ENCODE peak calls at places on chromosomes 1 and 21, in four cellular contexts. C is neuronal stem cell, A is cardiac muscle cell, X is aorta. G is an unnamed sample. For H3K4me1 and H3K36me3, the result is how much of the 10 kb centered on the place peaks cover.

GRCh38 chr1:196090226-196090625 is 518.0 kb downstream of the KCNT2 start:
- DNase-seq in X (no peak), C (no peak), A (no peak), G (no peak)

GRCh38 chr1:108816049-108816882 is 40.6 kb downstream of the AKNAD1 start:
- DNase-seq in C (peak), A (peak), X (peak), G (peak)

GRCh38 chr1:235657269-235657668 is 7.7 kb upstream of the GNG4 start:
- DNase-seq in A (no peak), C (no peak), X (no peak), G (no peak)

GRCh38 chr1:39738622-39739366 is at the start of gene PPIE:
- DNase-seq in X (peak), A (peak), C (peak), G (peak)

GRCh38 chr1:214228976-214229375 is 52.0 kb upstream of the SMYD2 start:
- DNase-seq in X (no peak), C (no peak), A (no peak), G (peak)

GRCh38 chr1:26324550-26324949 is 6.8 kb downstream of the CD52 start:
- DNase-seq in A (no peak), X (no peak), C (no peak), G (no peak)

GRCh38 chr1:231748744-231749143 is 122.2 kb downstream of the DISC1 start:
- DNase-seq in X (no peak), C (no peak), A (peak), G (no peak)

GRCh38 chr1:153532769-153533599 is 2.8 kb downstream of the S100A6 start:
- DNase-seq in X (peak), C (peak), A (peak), G (peak)

GRCh38 chr21:17777321-17777720 is 41.8 kb downstream of the C21orf91 start:
- DNase-seq in X (no peak), A (no peak), C (no peak), G (no peak)

GRCh38 chr1:99648107-99648506 is 2.2 kb downstream of the PALMD start:
- DNase-seq in C (no peak), A (no peak), X (no peak), G (peak)

GRCh38 chr1:75522389-75522788 is 88.5 kb downstream of the SLC44A5 start:
- DNase-seq in X (no peak), C (no peak), A (peak), G (no peak)

GRCh38 chr1:172554915-172555314 is 22.0 kb downstream of the SUCO start:
- DNase-seq in A (no peak), C (no peak), X (no peak), G (no peak)

GRCh38 chr1:195804547-195804946 is 803.7 kb downstream of the KCNT2 start:
- DNase-seq in X (no peak), C (no peak), A (no peak), G (no peak)

GRCh38 chr1:60848583-60849188 is 233.7 kb upstream of the NFIA start:
- DNase-seq in C (peak), X (no peak), A (peak), G (no peak)

GRCh38 chr1:6612641-6613360 is 730 bp upstream of the PHF13 start:
- DNase-seq in X (peak), C (no peak), A (peak), G (peak)

GRCh38 chr1:150280138-150280707 is 2.1 kb upstream of the CIART start:
- DNase-seq in X (no peak), C (no peak), A (no peak), G (no peak)

GRCh38 chr1:154403983-154404382 is 1.2 kb upstream of the IL6R start:
- DNase-seq in A (no peak), C (no peak), X (no peak), G (no peak)

GRCh38 chr1:222370911-222371717 is 176.8 kb downstream of the HHIPL2 start:
- DNase-seq in A (peak), C (no peak), X (no peak), G (no peak)

GRCh38 chr1:224736619-224737352 is 120.7 kb downstream of the CNIH3 start:
- DNase-seq in X (no peak), A (peak), C (no peak), G (peak)

GRCh38 chr1:100306735-100307313 is 40.8 kb downstream of the RTCA start:
- DNase-seq in C (no peak), A (no peak), X (no peak), G (no peak)

GRCh38 chr21:44836666-44837471 is 19.0 kb upstream of the SUMO3 start:
- DNase-seq in A (peak), C (no peak), X (no peak), G (no peak)

GRCh38 chr1:21318057-21318713 is 27.9 kb upstream of the ECE1 start:
- DNase-seq in X (no peak), A (no peak), C (no peak), G (no peak)

GRCh38 chr1:33050221-33051076 is 13.8 kb upstream of the AK2 start:
- DNase-seq in A (peak), X (no peak), C (no peak), G (no peak)

DNA sequence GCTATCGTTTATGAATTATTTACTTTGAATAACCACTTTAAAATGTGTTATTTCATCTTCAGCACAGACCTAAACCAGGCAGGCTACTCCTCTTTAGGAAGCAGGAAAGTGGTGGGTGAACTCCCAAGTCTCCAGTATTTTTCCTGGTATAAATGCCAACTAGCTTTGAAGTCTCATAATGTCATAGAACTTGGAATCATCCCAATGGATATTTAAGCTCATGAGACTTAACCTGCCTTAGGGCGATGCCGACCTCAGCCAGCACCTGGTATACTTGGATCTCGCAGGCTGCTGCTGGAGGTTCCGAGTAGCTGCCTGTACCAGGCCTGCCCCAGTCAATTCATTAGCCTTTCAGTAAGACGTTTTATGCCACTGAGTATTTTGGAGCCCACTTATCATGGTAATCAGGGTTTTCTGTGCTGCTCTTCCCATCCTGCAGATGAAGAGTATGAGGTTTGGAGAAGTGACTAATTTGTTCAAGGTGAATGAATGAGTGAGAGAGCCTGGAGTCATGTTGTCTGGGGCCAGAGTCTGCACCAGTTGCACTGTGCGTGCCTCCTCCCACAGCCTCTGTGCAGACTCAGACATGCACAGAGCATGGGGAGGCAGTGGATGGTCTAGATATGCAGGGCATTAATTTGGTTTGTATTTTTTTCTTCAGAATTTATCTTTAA is 34.9 kb downstream of the VANGL1 start:
- DNase-seq in X (no peak), C (peak), A (no peak), G (no peak)
- H3K4me1 ChIP-seq in X (under half), C (under half), A (under half), G (under half)

GRCh38 chr1:93692451-93692861 is 10.8 kb upstream of the BCAR3 start:
- DNase-seq in X (no peak), A (no peak), C (no peak), G (no peak)

GRCh38 chr1:93692983-93693591 is 11.4 kb upstream of the BCAR3 start:
- DNase-seq in A (peak), X (peak), C (no peak), G (no peak)

GRCh38 chr1:93690921-93691789 is 9.5 kb upstream of the BCAR3 start:
- DNase-seq in C (no peak), A (no peak), X (peak), G (no peak)

GRCh38 chr1:93690341-93690740 is 8.7 kb upstream of the BCAR3 start:
- DNase-seq in A (no peak), X (no peak), C (no peak), G (no peak)

GRCh38 chr1:93692001-93692400 is 10.4 kb upstream of the BCAR3 start:
- DNase-seq in C (no peak), A (no peak), X (no peak), G (no peak)
- H3K36me3 ChIP-seq in C (under half), A (under half), X (under half), G (under half)

DNA sequence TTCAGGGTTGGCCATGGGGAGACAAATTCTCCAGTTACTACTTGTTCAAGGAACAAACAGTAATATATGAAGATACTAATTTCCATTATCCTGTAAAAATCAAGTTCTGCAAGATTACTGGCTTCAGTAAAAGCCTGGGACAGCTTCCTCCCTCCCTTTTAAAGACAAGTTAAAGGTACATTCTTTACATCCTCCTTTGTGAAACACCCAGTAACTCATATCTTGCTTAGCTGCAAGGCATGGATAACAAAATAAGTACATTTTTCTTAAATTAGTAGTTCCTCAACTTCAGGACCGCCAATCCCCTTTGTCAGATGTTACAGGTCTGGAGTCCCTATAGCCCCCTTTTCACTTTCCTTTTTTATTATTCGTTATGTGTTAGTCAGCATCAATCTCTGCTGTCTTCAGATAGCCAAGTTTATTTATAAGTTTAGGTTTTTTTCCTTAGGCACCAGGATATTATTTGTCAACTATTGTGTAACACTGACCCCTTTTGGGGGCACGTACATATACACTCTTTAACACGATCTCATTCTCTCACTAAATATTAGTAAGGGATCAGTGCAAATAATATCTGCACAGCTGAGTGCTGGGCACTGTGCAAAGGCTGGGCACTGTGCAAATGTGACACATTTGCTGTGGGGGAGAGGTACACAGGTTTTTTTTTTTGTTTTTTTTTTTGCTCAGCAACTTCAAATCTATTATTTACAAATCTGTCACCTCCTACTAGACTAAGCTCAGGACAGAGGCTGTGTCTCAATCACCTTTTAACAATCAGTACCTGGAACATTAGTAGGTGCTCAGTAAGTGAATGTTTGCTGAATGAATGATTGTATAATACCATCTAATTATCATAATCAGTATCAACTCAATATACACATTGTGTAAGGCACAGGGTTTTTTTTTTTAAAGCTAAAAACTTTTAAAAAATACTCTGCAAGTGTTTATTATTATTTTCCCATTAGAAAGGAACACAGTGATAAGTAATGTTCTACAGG is 9.6 kb downstream of the ERRFI1 start:
- DNase-seq in C (no peak), X (no peak), A (peak), G (no peak)
- H3K4me1 ChIP-seq in C (under half), X (under half), A (under half), G (under half)

GRCh38 chr1:111179968-111180533 is 20.4 kb downstream of the DENND2D start:
- DNase-seq in X (no peak), A (no peak), C (no peak), G (no peak)

GRCh38 chr1:111176678-111177077 is 23.8 kb downstream of the DENND2D start:
- DNase-seq in C (no peak), A (no peak), X (no peak), G (no peak)

GRCh38 chr1:111172463-111172862 is 28.0 kb downstream of the DENND2D start:
- DNase-seq in A (no peak), X (no peak), C (no peak), G (no peak)

GRCh38 chr1:111174070-111174469 is 26.4 kb downstream of the DENND2D start:
- DNase-seq in X (no peak), C (no peak), A (no peak), G (no peak)

GRCh38 chr1:111175349-111175748 is 25.1 kb downstream of the DENND2D start:
- DNase-seq in C (no peak), A (no peak), X (no peak), G (no peak)
- H3K36me3 ChIP-seq in C (under half), A (under half), X (under half), G (under half)

GRCh38 chr1:91569411-91570104 is 68.9 kb downstream of the CDC7 start:
- DNase-seq in A (peak), X (peak), C (no peak), G (peak)
- H3K4me1 ChIP-seq in A (under half), X (under half), C (under half), G (under half)

GRCh38 chr21:42864286-42864685 is 15.1 kb downstream of the WDR4 start:
- DNase-seq in C (no peak), A (no peak), X (no peak), G (no peak)
- H3K36me3 ChIP-seq in C (under half), A (under half), X (under half), G (under half)

DNA sequence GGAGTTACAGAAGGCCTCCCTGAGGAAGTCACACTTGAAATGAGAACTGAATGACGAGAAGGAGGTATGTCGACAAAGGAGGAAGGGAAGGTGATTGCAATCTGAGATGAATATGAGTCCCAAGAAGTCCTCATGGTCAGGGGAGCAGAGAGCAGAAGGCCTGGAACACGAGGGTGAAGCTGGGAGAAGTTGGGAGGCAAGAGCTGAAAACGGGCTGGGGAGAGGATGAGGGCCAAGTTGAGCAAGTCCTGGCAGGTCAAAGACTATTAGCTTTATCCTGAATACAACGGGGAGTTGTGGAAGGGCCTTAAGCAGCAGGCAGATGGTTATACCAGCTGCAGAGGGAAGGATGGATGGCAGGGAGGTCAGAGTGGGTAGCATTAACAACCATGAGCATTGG is 89.5 kb downstream of the KCNJ15 start:
- DNase-seq in C (no peak), A (no peak), X (no peak), G (no peak)
- H3K4me1 ChIP-seq in C (under half), A (under half), X (under half), G (under half)

G was measured in heart right ventricle.